ENCODE peak calls at places on chromosomes 13 and 19, in five cellular contexts. H, Y, B, T and M are unnamed samples. For H3K4me1, the result is how much of the 10 kb centered on the place peaks cover.

GRCh38 chr13:93559718-93560117 is 333.1 kb downstream of the GPC6 start:
- DNase-seq in Y (no peak), H (peak), B (no peak), T (no peak), M (peak)

GRCh38 chr13:84812789-84813188 is 930.5 kb upstream of the SLITRK1 start:
- DNase-seq in T (no peak), B (no peak), Y (no peak), H (no peak), M (no peak)

GRCh38 chr13:84405286-84405685 is 523.0 kb upstream of the SLITRK1 start:
- DNase-seq in Y (no peak), B (no peak), T (no peak), H (no peak), M (no peak)

GRCh38 chr19:39410620-39411005 is 1.9 kb upstream of the PLEKHG2 start:
- DNase-seq in T (peak), B (peak), H (no peak), Y (no peak), M (no peak)

GRCh38 chr13:24269803-24270202 is 39.6 kb upstream of the C1QTNF9 start:
- DNase-seq in B (no peak), H (no peak), T (no peak), Y (no peak), M (no peak)

GRCh38 chr13:40238761-40239160 is 427.7 kb downstream of the FOXO1 start:
- DNase-seq in B (no peak), T (no peak), H (no peak), Y (no peak), M (no peak)

GRCh38 chr13:109654341-109655205 is 131.8 kb downstream of the IRS2 start:
- DNase-seq in T (no peak), H (no peak), B (no peak), Y (no peak), M (no peak)

GRCh38 chr19:53865918-53866696 is 1.6 kb upstream of the MYADM start:
- DNase-seq in B (no peak), Y (peak), H (peak), T (peak), M (no peak)

GRCh38 chr19:48907671-48908070 is 7.6 kb downstream of the NUCB1 start:
- DNase-seq in H (no peak), T (no peak), Y (no peak), B (no peak), M (no peak)

GRCh38 chr13:31846984-31847752 is 107.8 kb downstream of the RXFP2 start:
- DNase-seq in T (no peak), H (no peak), B (no peak), Y (peak), M (no peak)

GRCh38 chr19:46730187-46730586 is 13.3 kb upstream of the PRKD2 start:
- DNase-seq in T (no peak), B (no peak), H (no peak), Y (no peak), M (no peak)
- H3K4me1 ChIP-seq in T (under half), B (under half), H (under half), Y (under half), M (under half)

DNA sequence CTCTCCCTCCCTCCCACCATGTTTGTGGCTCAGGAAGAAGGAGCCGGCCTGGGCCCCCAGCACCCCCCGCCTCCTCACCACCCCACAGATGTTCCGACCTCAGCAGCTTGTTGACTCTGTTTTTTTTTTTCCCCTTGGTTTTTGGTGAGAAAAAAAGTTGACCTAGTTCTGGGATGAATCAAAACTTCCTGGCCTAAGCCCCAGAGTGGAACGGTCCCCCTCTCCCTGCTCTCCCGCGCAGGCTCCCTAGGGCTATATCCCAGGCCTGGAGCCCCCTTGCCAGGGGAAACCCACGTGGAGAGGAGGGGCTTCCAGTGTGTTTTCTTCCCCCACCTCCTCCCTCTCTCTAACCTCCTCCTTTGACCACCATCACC is 4.0 kb downstream of the COL5A3 start:
- DNase-seq in B (no peak), H (no peak), T (no peak), Y (peak), M (no peak)
- H3K4me1 ChIP-seq in B (under half), H (under half), T (under half), Y (under half), M (under half)

DNA sequence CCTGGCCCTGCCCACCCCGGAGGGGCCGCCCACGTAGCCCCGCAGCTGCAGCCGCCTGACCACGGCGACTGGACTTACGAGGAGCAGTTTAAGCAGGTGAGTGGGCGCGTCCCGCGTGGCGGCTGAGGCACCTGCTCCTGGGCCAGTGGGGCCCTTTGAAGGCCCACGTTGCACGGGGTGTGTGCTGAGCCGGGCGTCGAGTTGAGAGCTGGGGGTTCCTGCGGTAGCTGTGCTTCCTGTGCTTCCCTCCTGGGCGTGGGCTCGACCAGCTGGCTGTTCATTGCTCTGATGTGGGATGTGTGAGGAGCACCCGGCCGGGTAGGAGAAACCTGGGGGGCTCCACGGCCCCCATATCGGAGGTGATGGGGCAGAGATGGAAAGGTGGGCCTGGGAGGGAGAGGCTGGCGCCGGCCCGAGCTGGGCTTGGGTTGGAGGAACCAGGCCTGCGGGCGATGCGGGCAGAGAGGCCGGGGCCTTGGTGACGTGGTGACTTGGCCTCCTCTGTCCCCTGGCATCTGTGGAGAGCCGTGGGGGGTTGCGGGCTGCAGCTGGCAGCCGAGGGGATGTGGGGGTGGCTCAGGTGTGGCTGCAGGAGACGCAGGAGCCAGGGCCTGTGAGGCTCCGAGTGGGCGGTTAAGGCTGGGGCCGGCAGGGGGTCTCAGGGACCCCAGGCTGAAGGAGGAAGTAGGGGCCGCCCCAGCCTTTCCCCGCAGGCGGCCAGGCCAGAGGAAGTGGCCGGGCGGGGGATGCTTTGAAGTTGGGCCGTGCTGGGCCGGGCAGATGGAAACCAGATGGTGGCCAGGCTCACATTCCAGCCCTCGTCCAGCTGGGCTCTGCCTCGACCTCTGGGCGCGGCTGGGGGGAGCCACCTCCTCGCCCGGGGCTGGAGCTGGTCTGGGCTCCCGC is 7.1 kb downstream of the ARID3A start:
- DNase-seq in Y (peak), T (peak), H (peak), B (no peak), M (no peak)
- H3K4me1 ChIP-seq in Y (under half), T (under half), H (under half), B (under half), M (under half)

GRCh38 chr19:6273701-6274601 is 5.8 kb downstream of the MLLT1 start:
- DNase-seq in Y (no peak), B (no peak), T (peak), H (peak), M (no peak)
- H3K4me1 ChIP-seq in Y (under half), B (under half), T (half or more), H (under half), M (under half)

GRCh38 chr19:5035105-5035761 is 66.3 kb downstream of the KDM4B start:
- DNase-seq in T (no peak), Y (no peak), H (no peak), B (no peak), M (no peak)
- H3K4me1 ChIP-seq in T (under half), Y (under half), H (under half), B (under half), M (under half)

GRCh38 chr19:58555920-58556632 is 1.2 kb upstream of the CHMP2A start:
- DNase-seq in B (no peak), Y (no peak), T (peak), H (no peak), M (no peak)
- H3K4me1 ChIP-seq in B (under half), Y (under half), T (under half), H (under half), M (under half)

GRCh38 chr19:56118666-56119584 is 2.2 kb downstream of the ZNF787 start:
- DNase-seq in T (no peak), Y (no peak), B (no peak), H (no peak), M (no peak)
- H3K4me1 ChIP-seq in T (under half), Y (under half), B (under half), H (under half), M (under half)

DNA sequence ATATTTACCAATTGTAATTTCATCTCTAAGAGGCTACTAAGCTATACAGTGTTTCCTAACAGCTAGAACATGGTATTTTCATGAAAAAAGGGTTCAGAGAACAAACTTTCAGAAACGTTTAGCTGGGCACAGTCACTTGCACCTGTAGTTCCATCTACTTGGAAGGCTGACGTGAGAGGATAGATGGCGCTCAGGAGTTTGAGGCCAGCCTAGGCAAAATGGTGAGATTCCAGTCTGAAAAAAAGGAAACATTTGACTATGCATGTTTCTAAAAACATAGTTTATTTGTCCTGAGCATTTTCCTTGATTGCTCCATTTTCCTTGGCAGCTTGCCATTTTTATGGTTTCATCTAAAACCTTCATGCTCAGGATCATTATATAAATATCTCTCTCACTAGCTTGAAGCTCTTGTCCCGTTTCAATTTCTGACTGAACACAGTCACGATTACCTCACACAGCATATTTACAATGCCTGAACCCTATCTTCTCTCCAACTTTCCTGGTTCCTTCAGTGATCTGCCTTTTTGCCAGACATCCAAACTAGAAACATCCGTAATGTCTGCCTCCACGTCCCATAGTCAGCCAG is 200.8 kb downstream of the RGCC start:
- DNase-seq in B (no peak), H (no peak), Y (no peak), T (no peak), M (no peak)
- H3K4me1 ChIP-seq in B (under half), H (under half), Y (under half), T (under half), M (under half)